ENCODE peak calls at places on chromosomes 1 and 21, in six cellular contexts. L is osteocyte; T is activated CD4-positive, alpha-beta memory T cell treated with anti-CD3 and anti-CD28 coated beads for 36 hours; F is cortex of kidney; P is HL-60; G is germinal center. Y is an unnamed sample.

GRCh38 chr1:167439301-167439988 is 78.9 kb downstream of the CD247 start:
- DNase-seq in L (peak), T (no peak), F (no peak), P (no peak), G (peak), Y (no peak)

GRCh38 chr1:228185641-228185965 is 20.0 kb downstream of the IBA57 start:
- DNase-seq in L (no peak), T (peak), F (no peak), P (no peak), G (no peak), Y (peak)

GRCh38 chr21:34544032-34544496 is 32.1 kb upstream of the KCNE1 start:
- DNase-seq in L (no peak), T (peak), F (no peak), P (peak), G (peak), Y (peak)

GRCh38 chr1:201892211-201892610 is 3.5 kb downstream of the SHISA4 start:
- DNase-seq in L (no peak), T (no peak), F (no peak), P (no peak), G (no peak), Y (no peak)

GRCh38 chr1:180981596-180982387 is 40.9 kb downstream of the STX6 start:
- DNase-seq in L (no peak), T (peak), F (no peak), P (no peak), G (peak), Y (no peak)

GRCh38 chr1:182237329-182237728 is 154.3 kb downstream of the GLUL start:
- DNase-seq in L (no peak), T (no peak), F (no peak), P (no peak), G (no peak), Y (no peak)

GRCh38 chr1:246567258-246568235 is 1.3 kb downstream of the CNST start:
- DNase-seq in L (no peak), T (no peak), F (no peak), P (no peak), G (no peak), Y (no peak)

GRCh38 chr21:42430570-42430969 is 26.9 kb downstream of the UBASH3A start:
- DNase-seq in L (no peak), T (no peak), F (no peak), P (no peak), G (no peak), Y (no peak)

GRCh38 chr21:31908106-31909031 is 35.5 kb downstream of the HUNK start:
- DNase-seq in L (no peak), T (no peak), F (no peak), P (no peak), G (no peak), Y (no peak)

GRCh38 chr1:1019122-1019999 is 559 bp upstream of the AGRN start:
- DNase-seq in L (peak), T (peak), F (peak), P (no peak), G (peak), Y (peak)

GRCh38 chr1:222632749-222633148 is 14.9 kb downstream of the MIA3 start:
- DNase-seq in L (no peak), T (no peak), F (no peak), P (no peak), G (no peak), Y (no peak)

GRCh38 chr1:21182181-21182711 is 5.5 kb upstream of the EIF4G3 start:
- DNase-seq in L (no peak), T (no peak), F (no peak), P (no peak), G (no peak), Y (no peak)